ENCODE peak calls at places on chromosomes 11 and 22, in five cellular contexts. I, U, R, B and J are unnamed samples. For H3K36me3, the result is how much of the 10 kb centered on the place peaks cover.

GRCh38 chr22:31630331-31631329 is 31.4 kb downstream of the PISD start:
- DNase-seq in U (peak), I (no peak), R (peak), B (peak), J (peak)

GRCh38 chr11:32500001-32500400 is 64.7 kb upstream of the WT1 start:
- DNase-seq in U (no peak), R (no peak), B (no peak), I (no peak), J (no peak)

GRCh38 chr11:34975482-34975881 is 59.1 kb downstream of the PDHX start:
- DNase-seq in U (peak), B (no peak), R (no peak), I (no peak), J (no peak)

GRCh38 chr11:128621491-128622136 is 34.3 kb upstream of the ETS1 start:
- DNase-seq in U (peak), R (no peak), B (peak), I (no peak), J (no peak)

GRCh38 chr11:113722934-113723333 is 16.8 kb upstream of the TMPRSS5 start:
- DNase-seq in B (no peak), R (no peak), U (no peak), I (no peak), J (no peak)

GRCh38 chr11:112418438-112418837 is 157.8 kb upstream of the PLET1 start:
- DNase-seq in I (no peak), R (no peak), B (no peak), U (no peak), J (no peak)

GRCh38 chr11:24496728-24497396 is at the start of gene LUZP2:
- DNase-seq in I (no peak), B (peak), R (no peak), U (peak), J (peak)

GRCh38 chr11:28606930-28607329 is 498.7 kb downstream of the METTL15 start:
- DNase-seq in U (peak), B (peak), I (no peak), R (no peak), J (peak)

GRCh38 chr11:104609297-104609696 is 289.0 kb downstream of the CASP12 start:
- DNase-seq in R (no peak), B (peak), I (peak), U (peak), J (peak)

GRCh38 chr22:35915477-35916013 is 113.1 kb downstream of the RBFOX2 start:
- DNase-seq in U (peak), B (no peak), I (no peak), R (no peak), J (peak)

GRCh38 chr11:67120881-67121710 is 2.0 kb downstream of the KDM2A start:
- DNase-seq in I (no peak), R (no peak), B (no peak), U (peak), J (peak)

GRCh38 chr11:70108250-70108649 is 30.1 kb downstream of the ANO1 start:
- DNase-seq in I (no peak), B (peak), U (peak), R (no peak), J (no peak)

GRCh38 chr11:105144887-105145286 is 5.3 kb upstream of the CARD18 start:
- DNase-seq in R (no peak), I (peak), U (peak), B (no peak), J (peak)

GRCh38 chr11:116062526-116063171 is 558.4 kb upstream of the CADM1 start:
- DNase-seq in U (peak), B (no peak), R (no peak), I (no peak), J (no peak)

GRCh38 chr11:34345012-34345804 is 12.6 kb downstream of the ABTB2 start:
- DNase-seq in I (peak), R (peak), B (peak), U (peak), J (peak)

GRCh38 chr22:20779813-20780148 is 5.9 kb downstream of the SERPIND1 start:
- DNase-seq in I (no peak), R (no peak), U (peak), B (no peak), J (no peak)

GRCh38 chr22:37601540-37602442 is 6.8 kb upstream of the GGA1 start:
- DNase-seq in U (peak), I (peak), B (peak), R (no peak), J (peak)

GRCh38 chr11:66987158-66987620 is 12.1 kb downstream of the C11orf86 start:
- DNase-seq in B (no peak), U (no peak), R (peak), I (no peak), J (no peak)

GRCh38 chr11:115226556-115226955 is 277.7 kb downstream of the CADM1 start:
- DNase-seq in I (no peak), R (no peak), U (peak), B (peak), J (peak)

GRCh38 chr11:35983965-35984364 is 40.1 kb downstream of the LDLRAD3 start:
- DNase-seq in U (no peak), B (no peak), I (no peak), R (no peak), J (no peak)

GRCh38 chr11:69309800-69310280 is 15.9 kb downstream of the MYEOV start:
- DNase-seq in U (peak), B (no peak), R (no peak), I (no peak), J (no peak)

GRCh38 chr11:19892387-19892786 is 179.8 kb downstream of the NAV2 start:
- DNase-seq in U (peak), B (no peak), R (no peak), I (no peak), J (no peak)

GRCh38 chr11:12381875-12382274 is 4.5 kb downstream of the PARVA start:
- DNase-seq in R (no peak), U (no peak), I (no peak), B (no peak), J (no peak)

GRCh38 chr22:46738961-46739870 is 1.2 kb upstream of the CERK start:
- DNase-seq in I (peak), U (peak), R (no peak), B (peak), J (peak)

GRCh38 chr11:34595391-34595790 is 25.5 kb upstream of the EHF start:
- DNase-seq in U (no peak), R (no peak), I (no peak), B (no peak), J (no peak)

GRCh38 chr22:30866811-30867271 is 101.7 kb downstream of the MORC2 start:
- DNase-seq in B (no peak), I (no peak), R (no peak), U (no peak), J (no peak)

GRCh38 chr22:46761539-46762237 is 762 bp upstream of the TBC1D22A start:
- DNase-seq in I (no peak), B (no peak), U (no peak), R (no peak), J (peak)

GRCh38 chr11:106304274-106304673 is 226.8 kb downstream of the AASDHPPT start:
- DNase-seq in R (no peak), B (no peak), I (no peak), U (peak), J (no peak)

GRCh38 chr22:20656902-20657836 is 116.7 kb upstream of the SERPIND1 start:
- DNase-seq in R (no peak), I (peak), B (no peak), U (no peak), J (peak)

GRCh38 chr11:98003606-98004371 is 1017.0 kb upstream of the CNTN5 start:
- DNase-seq in I (no peak), R (no peak), B (no peak), U (no peak), J (no peak)

GRCh38 chr11:19792510-19792909 is 79.9 kb downstream of the NAV2 start:
- DNase-seq in U (no peak), B (no peak), R (no peak), I (no peak), J (peak)

GRCh38 chr11:68358416-68358815 is 46.0 kb downstream of the LRP5 start:
- DNase-seq in U (peak), R (no peak), I (no peak), B (no peak), J (no peak)

GRCh38 chr11:43130616-43131015 is 181.2 kb upstream of the API5 start:
- DNase-seq in U (no peak), B (no peak), R (no peak), I (no peak), J (peak)

GRCh38 chr11:93487032-93487483 is 56.1 kb downstream of the SMCO4 start:
- DNase-seq in I (no peak), R (no peak), U (no peak), B (no peak), J (no peak)

GRCh38 chr11:69475141-69475865 is 6.2 kb upstream of the LINC01488 start:
- DNase-seq in B (no peak), U (no peak), I (no peak), R (peak), J (no peak)

GRCh38 chr22:19598054-19598855 is 74.0 kb upstream of the CLDN5 start:
- DNase-seq in B (no peak), R (no peak), I (no peak), U (no peak), J (no peak)

GRCh38 chr11:73650400-73650799 is 4.0 kb downstream of the PLEKHB1 start:
- DNase-seq in B (no peak), R (no peak), I (no peak), U (no peak), J (no peak)

GRCh38 chr11:3859373-3859881 is 4.0 kb downstream of the STIM1 start:
- DNase-seq in R (peak), U (no peak), B (no peak), I (no peak), J (no peak)

GRCh38 chr11:118353084-118353710 is 6.2 kb upstream of the UBE4A start:
- DNase-seq in U (no peak), I (no peak), R (no peak), B (no peak), J (peak)
- H3K36me3 ChIP-seq in U (under half), I (under half), R (under half), B (under half), J (under half)

DNA sequence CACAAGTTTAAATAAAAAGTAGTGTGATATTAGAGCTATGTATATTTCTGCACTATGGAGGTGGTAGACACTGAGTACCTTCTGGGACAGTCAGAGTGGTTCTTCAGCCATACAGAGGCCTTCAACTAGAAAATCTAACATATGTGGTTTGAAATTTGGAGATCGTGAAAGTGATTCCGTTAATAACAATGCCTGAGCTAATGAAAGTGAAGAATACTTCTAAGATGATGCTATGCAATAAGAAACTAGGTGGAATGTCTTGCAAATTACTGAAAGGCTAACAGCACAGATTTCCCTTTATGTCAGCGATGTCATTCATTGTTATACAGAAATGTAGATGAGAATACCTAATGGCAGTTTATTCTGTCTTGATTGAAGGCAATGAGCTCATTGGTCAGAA is 1984.7 kb upstream of the RAG2 start:
- DNase-seq in R (no peak), U (peak), B (no peak), I (no peak), J (no peak)
- H3K36me3 ChIP-seq in R (under half), U (under half), B (under half), I (under half), J (under half)

DNA sequence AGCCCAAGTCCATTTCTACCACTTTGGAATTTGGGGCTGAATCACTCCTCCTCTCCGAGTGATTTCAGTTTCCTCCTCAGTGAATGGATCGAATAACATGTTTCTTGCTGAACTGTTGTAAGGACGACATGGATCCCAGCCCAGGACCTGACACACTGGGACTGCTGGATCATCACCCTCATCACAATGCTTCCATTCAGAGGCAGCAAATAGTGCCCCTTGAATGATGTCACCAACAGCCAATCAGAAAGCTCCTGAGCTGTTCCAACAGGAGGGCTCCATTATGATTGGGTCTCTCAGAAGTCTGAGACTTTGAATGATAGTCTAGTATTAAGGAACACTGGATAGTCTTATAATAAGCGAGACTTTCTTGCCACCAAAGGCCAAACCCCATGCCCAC is 158.9 kb downstream of the MYO18B start:
- DNase-seq in I (no peak), U (no peak), R (no peak), B (no peak), J (no peak)
- H3K36me3 ChIP-seq in I (under half), U (under half), R (under half), B (under half), J (under half)

GRCh38 chr22:49403102-49403501 is 424.6 kb downstream of the BRD1 start:
- DNase-seq in B (no peak), U (no peak), I (no peak), R (no peak), J (no peak)

GRCh38 chr22:49406047-49406650 is 421.5 kb downstream of the BRD1 start:
- DNase-seq in R (no peak), U (no peak), I (no peak), B (no peak), J (no peak)

GRCh38 chr22:49404020-49404419 is 423.7 kb downstream of the BRD1 start:
- DNase-seq in B (no peak), R (no peak), I (no peak), U (no peak), J (no peak)

GRCh38 chr22:49405590-49405989 is 422.1 kb downstream of the BRD1 start:
- DNase-seq in U (no peak), I (no peak), B (no peak), R (no peak), J (no peak)

GRCh38 chr22:49404576-49405199 is 423.0 kb downstream of the BRD1 start:
- DNase-seq in I (no peak), B (no peak), R (no peak), U (no peak), J (no peak)
- H3K36me3 ChIP-seq in I (under half), B (under half), R (under half), U (under half), J (under half)

GRCh38 chr11:65206901-65207300 is 25.2 kb downstream of the CAPN1 start:
- DNase-seq in U (no peak), I (no peak), R (no peak), B (no peak), J (no peak)

GRCh38 chr11:65206441-65206841 is 24.7 kb downstream of the CAPN1 start:
- DNase-seq in U (no peak), R (no peak), B (no peak), I (no peak), J (no peak)

GRCh38 chr11:65209711-65210360 is 28.1 kb downstream of the CAPN1 start:
- DNase-seq in B (no peak), R (no peak), U (no peak), I (no peak), J (no peak)

GRCh38 chr11:65208785-65209710 is 27.3 kb downstream of the CAPN1 start:
- DNase-seq in B (no peak), U (no peak), R (no peak), I (no peak), J (no peak)

DNA sequence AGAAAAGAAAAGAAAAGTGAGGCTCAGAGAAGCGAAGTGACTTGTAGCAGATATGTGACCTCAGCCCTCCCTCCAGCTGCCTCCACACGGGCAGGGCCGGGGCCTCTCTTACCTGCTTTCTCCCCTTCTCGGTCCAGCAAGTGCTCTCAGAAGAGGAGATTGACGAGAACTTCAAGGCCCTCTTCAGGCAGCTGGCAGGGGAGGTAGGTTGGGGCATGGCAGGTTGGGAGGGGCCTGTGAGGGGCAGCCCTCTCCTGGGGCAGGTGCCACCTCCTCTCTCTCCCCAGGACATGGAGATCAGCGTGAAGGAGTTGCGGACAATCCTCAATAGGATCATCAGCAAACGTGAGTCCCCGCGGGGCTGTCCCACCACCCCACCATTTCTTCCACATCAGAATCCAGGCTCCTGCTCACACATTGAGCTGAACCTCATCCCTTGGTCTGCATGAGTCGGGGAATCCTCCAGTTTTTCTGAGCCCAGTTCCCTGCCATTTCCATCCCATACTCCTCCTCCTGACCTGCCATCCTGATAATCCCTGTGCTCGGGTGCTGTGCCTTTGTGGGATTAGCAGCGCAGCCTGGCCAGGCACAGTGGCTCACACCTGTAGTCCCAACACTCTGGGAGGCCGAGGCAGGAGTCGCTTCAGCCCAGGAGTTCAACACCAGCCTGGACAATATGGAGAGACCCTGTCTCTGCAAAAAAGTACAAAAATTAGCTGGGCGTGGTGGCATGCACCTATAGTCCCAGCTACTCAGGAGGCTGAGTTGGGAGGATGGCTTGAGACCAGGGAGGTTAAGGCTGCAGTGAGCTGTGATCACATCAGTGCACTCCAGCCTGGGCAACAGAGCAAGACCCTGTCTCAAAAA is 26.4 kb downstream of the CAPN1 start:
- DNase-seq in I (no peak), U (no peak), R (no peak), B (no peak), J (no peak)
- H3K36me3 ChIP-seq in I (under half), U (under half), R (half or more), B (under half), J (under half)

GRCh38 chr11:131606936-131607335 is 236.5 kb downstream of the NTM start:
- DNase-seq in I (no peak), B (no peak), R (no peak), U (no peak), J (no peak)
- H3K36me3 ChIP-seq in I (under half), B (under half), R (under half), U (under half), J (under half)